ENCODE peak calls at places on chromosomes 5 and 9, in four cellular contexts. One of them, this sample, is unnamed.

GRCh38 chr5:54312499-54312898 is 2.1 kb upstream of the ARL15 start:
- DNase-seq in IMR-90: no peak
- DNase-seq in mesendoderm: no peak
- DNase-seq in mesenchymal stem cell: no peak
- DNase-seq in this sample: no peak

GRCh38 chr9:99079542-99079941 is 25.4 kb upstream of the TGFBR1 start:
- DNase-seq in IMR-90: no peak
- DNase-seq in mesendoderm: no peak
- DNase-seq in mesenchymal stem cell: no peak
- DNase-seq in this sample: no peak

GRCh38 chr5:57174128-57174849 is 430 bp downstream of the GPBP1 start:
- DNase-seq in IMR-90: no peak
- DNase-seq in mesendoderm: peak; percentile 66
- DNase-seq in mesenchymal stem cell: peak; percentile 57
- DNase-seq in this sample: no peak

GRCh38 chr5:16889203-16889971 is 46.7 kb downstream of the MYO10 start:
- DNase-seq in IMR-90: peak; percentile 88
- DNase-seq in mesendoderm: peak; percentile 63
- DNase-seq in mesenchymal stem cell: peak; percentile 81
- DNase-seq in this sample: no peak

GRCh38 chr9:98943682-98944129 is at the start of gene COL15A1:
- DNase-seq in IMR-90: no peak
- DNase-seq in mesendoderm: peak; percentile 39
- DNase-seq in mesenchymal stem cell: peak; percentile 31
- DNase-seq in this sample: peak; percentile 55

GRCh38 chr5:142692280-142692775 is 6.4 kb upstream of the FGF1 start:
- DNase-seq in IMR-90: no peak
- DNase-seq in mesendoderm: no peak
- DNase-seq in mesenchymal stem cell: peak; percentile 58
- DNase-seq in this sample: no peak

GRCh38 chr9:27967236-27967635 is 394.0 kb upstream of the C9orf72 start:
- DNase-seq in IMR-90: no peak
- DNase-seq in mesendoderm: no peak
- DNase-seq in mesenchymal stem cell: no peak
- DNase-seq in this sample: no peak

GRCh38 chr5:122195784-122196394 is 66.5 kb downstream of the ZNF474 start:
- DNase-seq in IMR-90: peak; percentile 70
- DNase-seq in mesendoderm: peak; percentile 76
- DNase-seq in mesenchymal stem cell: peak; percentile 69
- DNase-seq in this sample: peak; percentile 37

GRCh38 chr9:98516897-98517503 is 191.7 kb downstream of the GABBR2 start:
- DNase-seq in IMR-90: no peak
- DNase-seq in mesendoderm: no peak
- DNase-seq in mesenchymal stem cell: no peak
- DNase-seq in this sample: peak; percentile 15

GRCh38 chr5:131521252-131521651 is 113.8 kb downstream of the RAPGEF6 start:
- DNase-seq in IMR-90: peak; percentile 90
- DNase-seq in mesendoderm: no peak
- DNase-seq in mesenchymal stem cell: no peak
- DNase-seq in this sample: no peak

GRCh38 chr9:111970827-111971226 is 74.2 kb downstream of the UGCG start:
- DNase-seq in IMR-90: no peak
- DNase-seq in mesendoderm: peak; percentile 89
- DNase-seq in mesenchymal stem cell: no peak
- DNase-seq in this sample: no peak

GRCh38 chr5:178340187-178340586 is 107.6 kb upstream of the PHYKPL start:
- DNase-seq in IMR-90: no peak
- DNase-seq in mesendoderm: no peak
- DNase-seq in mesenchymal stem cell: no peak
- DNase-seq in this sample: no peak

GRCh38 chr5:67623078-67623477 is 426.5 kb upstream of the CD180 start:
- DNase-seq in IMR-90: no peak
- DNase-seq in mesendoderm: no peak
- DNase-seq in mesenchymal stem cell: no peak
- DNase-seq in this sample: no peak

GRCh38 chr5:66151030-66151429 is 6.9 kb downstream of the SREK1 start:
- DNase-seq in IMR-90: no peak
- DNase-seq in mesendoderm: no peak
- DNase-seq in mesenchymal stem cell: no peak
- DNase-seq in this sample: no peak

GRCh38 chr5:132073231-132074013 is at the start of gene CSF2:
- DNase-seq in IMR-90: peak; percentile 40
- DNase-seq in mesendoderm: no peak
- DNase-seq in mesenchymal stem cell: peak; percentile 6
- DNase-seq in this sample: no peak

GRCh38 chr9:113593682-113594281 is 130.3 kb downstream of the RGS3 start:
- DNase-seq in IMR-90: peak; percentile 98
- DNase-seq in mesendoderm: peak; percentile 100
- DNase-seq in mesenchymal stem cell: peak; percentile 100
- DNase-seq in this sample: peak; percentile 99

GRCh38 chr9:133569891-133570651 is 35.6 kb downstream of the ADAMTSL2 start:
- DNase-seq in IMR-90: no peak
- DNase-seq in mesendoderm: peak; percentile 79
- DNase-seq in mesenchymal stem cell: no peak
- DNase-seq in this sample: peak; percentile 76
- H2AK5ac ChIP-seq in IMR-90: no peak overlapping the region
- H2AK5ac ChIP-seq in mesendoderm: no peak overlapping the region
- H2AK5ac ChIP-seq in mesenchymal stem cell: no peak overlapping the region
- H2AK5ac ChIP-seq in this sample: no peak overlapping the region

DNA sequence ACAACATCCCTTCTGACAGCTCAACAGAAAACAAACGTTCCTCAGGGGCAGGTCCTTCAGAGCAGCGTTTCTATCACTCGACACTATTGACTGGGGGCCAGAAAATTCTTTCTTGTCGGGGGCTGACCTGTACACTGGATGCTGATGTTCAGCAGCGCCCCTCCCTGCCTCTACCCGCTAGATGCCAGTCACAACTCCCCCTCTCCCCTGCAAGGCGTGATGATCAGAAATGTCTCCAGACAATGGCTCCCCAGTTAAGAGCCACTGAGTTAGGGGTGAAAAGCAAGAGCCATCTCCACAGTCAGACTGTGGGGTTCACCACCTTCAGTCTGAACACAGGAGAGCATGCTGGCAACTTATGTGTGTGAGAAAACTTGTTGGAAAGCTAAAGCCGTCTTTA is 39.8 kb downstream of the SERINC5 start:
- DNase-seq in IMR-90: no peak
- DNase-seq in mesendoderm: no peak
- DNase-seq in mesenchymal stem cell: no peak
- DNase-seq in this sample: no peak
- H2AK5ac ChIP-seq in IMR-90: no peak overlapping the region
- H2AK5ac ChIP-seq in mesendoderm: no peak overlapping the region
- H2AK5ac ChIP-seq in mesenchymal stem cell: no peak overlapping the region
- H2AK5ac ChIP-seq in this sample: no peak overlapping the region

DNA sequence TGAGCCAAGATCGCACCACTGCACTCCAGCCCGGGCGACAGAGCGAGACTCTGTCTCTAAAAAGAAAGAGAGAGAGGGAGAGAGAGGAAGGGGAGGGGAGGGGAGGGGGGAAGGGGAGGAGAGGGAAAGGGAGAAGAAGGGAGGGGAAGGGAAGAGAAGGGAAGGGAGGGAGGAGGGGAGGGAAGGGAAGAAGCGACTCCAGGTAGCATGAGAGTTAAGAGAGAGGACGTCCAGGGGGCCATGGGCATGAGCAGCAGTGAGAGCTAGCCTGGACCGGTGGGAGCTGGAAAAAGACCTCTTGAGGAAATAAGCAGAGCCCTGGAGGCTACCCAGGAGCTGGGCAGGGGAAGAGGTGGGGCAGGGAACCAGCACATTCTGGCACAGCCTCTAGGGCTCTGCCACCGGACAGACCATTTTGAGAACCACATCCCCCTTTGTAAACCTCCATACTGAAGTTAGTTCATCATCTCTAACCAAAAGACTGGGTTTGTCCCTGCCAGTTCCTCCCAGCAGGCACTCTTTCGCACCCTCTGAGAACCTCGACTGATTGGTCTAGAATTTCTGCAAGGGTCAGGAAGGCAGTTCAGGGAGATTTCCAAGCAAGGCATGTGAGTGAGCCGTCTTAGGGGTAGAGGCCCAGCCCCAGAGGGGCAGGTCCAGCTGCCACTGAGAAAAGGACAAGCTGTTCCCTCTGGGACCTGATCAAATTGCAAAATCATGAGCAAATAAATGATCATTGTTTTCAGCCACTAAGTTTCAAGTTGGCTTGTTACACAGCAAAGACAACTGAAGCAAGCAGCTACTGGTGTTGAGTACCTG is 11.7 kb downstream of the NAIF1 start:
- DNase-seq in IMR-90: no peak
- DNase-seq in mesendoderm: peak; percentile 57
- DNase-seq in mesenchymal stem cell: peak; percentile 42
- DNase-seq in this sample: peak; percentile 59
- H2AK5ac ChIP-seq in IMR-90: peak overlapping the region; percentile 27
- H2AK5ac ChIP-seq in mesendoderm: no peak overlapping the region
- H2AK5ac ChIP-seq in mesenchymal stem cell: peak overlapping the region; percentile 27
- H2AK5ac ChIP-seq in this sample: no peak overlapping the region

DNA sequence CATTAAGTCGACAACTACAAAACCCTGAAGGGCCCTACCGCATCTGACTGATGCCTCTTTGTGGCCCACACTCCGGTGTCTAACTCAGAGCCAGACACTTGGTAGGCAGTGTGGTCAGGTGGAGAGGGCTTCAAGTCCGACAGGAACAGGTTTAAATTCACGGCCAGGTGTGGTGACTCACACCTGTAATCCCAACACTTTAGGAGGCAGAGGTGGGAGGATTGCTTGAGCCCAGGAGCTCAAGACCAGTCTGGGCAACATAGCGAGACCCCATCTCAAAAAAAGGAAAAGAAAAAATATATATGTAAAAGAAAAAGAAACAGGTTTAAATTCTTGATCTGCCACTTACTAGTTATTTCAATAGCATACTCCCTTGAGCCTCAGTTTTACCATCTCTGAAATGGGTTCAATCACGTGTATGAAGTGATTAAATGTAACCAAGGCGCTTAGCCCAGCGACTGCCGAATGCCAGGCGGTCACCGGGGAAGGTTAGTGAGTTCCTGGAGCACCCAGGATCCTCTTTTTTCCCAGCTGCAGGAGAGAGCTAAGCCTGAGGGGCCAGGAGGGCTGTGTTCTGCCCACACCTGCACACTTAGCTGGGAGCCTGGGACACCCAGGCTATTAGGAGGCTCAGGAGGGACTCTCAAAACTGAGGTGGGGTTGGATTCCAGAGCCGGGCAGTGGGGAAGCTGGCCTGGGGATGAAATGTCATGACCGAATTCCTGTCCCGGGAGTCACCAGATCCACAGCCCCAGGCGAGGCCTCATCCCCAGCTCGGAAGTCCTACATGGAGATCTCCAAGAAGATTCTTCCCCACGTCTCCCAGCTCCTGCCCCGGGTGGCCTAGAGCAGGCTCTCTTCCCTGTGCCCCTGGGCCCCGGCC is 858 bp downstream of the CLTB start:
- DNase-seq in IMR-90: peak; percentile 49
- DNase-seq in mesendoderm: peak; percentile 91
- DNase-seq in mesenchymal stem cell: peak; percentile 73
- DNase-seq in this sample: no peak
- H2AK5ac ChIP-seq in IMR-90: peak overlapping the region; percentile 48
- H2AK5ac ChIP-seq in mesendoderm: no peak overlapping the region
- H2AK5ac ChIP-seq in mesenchymal stem cell: peak overlapping the region; percentile 18
- H2AK5ac ChIP-seq in this sample: no peak overlapping the region

This sample was measured in H9.